ENCODE peak calls at places on chromosomes 16 and 17, in four cellular contexts. W is anterior cingulate cortex; D is stimulated activated naive B cell treated with anti-CD40 and anti-IgM and Interleukin-4, amounts not matched to agents 10 μg/mL and 1 μg/mL and 100 μg/mL, for 72 hours; N is left ventricle myocardium inferior. Y is an unnamed sample.

GRCh38 chr16:73483076-73483791 is 435.3 kb upstream of the ZFHX3 start:
- DNase-seq in W (no peak), D (no peak), N (no peak), Y (no peak)

GRCh38 chr16:66127459-66128362 is 238.8 kb upstream of the CDH5 start:
- DNase-seq in W (peak), D (no peak), N (no peak), Y (no peak)

GRCh38 chr17:33438136-33438535 is 145.0 kb upstream of the ASIC2 start:
- DNase-seq in W (no peak), D (no peak), N (no peak), Y (no peak)

GRCh38 chr17:81866440-81867122 is 4.6 kb downstream of the ARHGDIA start:
- DNase-seq in W (no peak), D (no peak), N (no peak), Y (no peak)

GRCh38 chr17:82883461-82884031 is 43.7 kb upstream of the ZNF750 start:
- DNase-seq in W (no peak), D (no peak), N (no peak), Y (no peak)

GRCh38 chr16:55116165-55116894 is 185.7 kb downstream of the IRX5 start:
- DNase-seq in W (no peak), D (no peak), N (no peak), Y (no peak)

GRCh38 chr17:45228121-45228941 is 6.6 kb downstream of the FMNL1 start:
- DNase-seq in W (no peak), D (peak), N (no peak), Y (no peak)

GRCh38 chr17:58527949-58528348 is 13.5 kb upstream of the MTMR4 start:
- DNase-seq in W (peak), D (no peak), N (no peak), Y (no peak)

GRCh38 chr17:16935241-16935663 is 36.7 kb downstream of the TNFRSF13B start:
- DNase-seq in W (no peak), D (no peak), N (peak), Y (no peak)

GRCh38 chr16:4271176-4272113 is 1.4 kb downstream of the TFAP4 start:
- DNase-seq in W (peak), D (peak), N (peak), Y (peak)

GRCh38 chr17:72972263-72972951 is 120.1 kb downstream of the SLC39A11 start:
- DNase-seq in W (no peak), D (no peak), N (no peak), Y (no peak)

GRCh38 chr16:27258241-27258734 is 10.3 kb downstream of the NSMCE1 start:
- DNase-seq in W (no peak), D (no peak), N (no peak), Y (no peak)

GRCh38 chr16:10964891-10965326 is 20.5 kb downstream of the CLEC16A start:
- DNase-seq in W (no peak), D (peak), N (no peak), Y (no peak)

GRCh38 chr17:81132197-81132540 is 33.1 kb upstream of the PVALEF start:
- DNase-seq in W (no peak), D (no peak), N (no peak), Y (no peak)

GRCh38 chr16:29915590-29916247 is 10.3 kb downstream of the KCTD13 start:
- DNase-seq in W (no peak), D (no peak), N (no peak), Y (no peak)

GRCh38 chr16:89827383-89828198 is 684 bp upstream of the SPIRE2 start:
- DNase-seq in W (peak), D (no peak), N (peak), Y (no peak)

GRCh38 chr17:16527298-16527697 is 35.3 kb upstream of the LRRC75A start:
- DNase-seq in W (no peak), D (no peak), N (no peak), Y (no peak)

GRCh38 chr17:19244796-19245195 is 7.6 kb downstream of the EPN2 start:
- DNase-seq in W (no peak), D (no peak), N (no peak), Y (no peak)

GRCh38 chr17:50129303-50129945 is 536 bp downstream of the SAMD14 start:
- DNase-seq in W (peak), D (no peak), N (no peak), Y (no peak)

GRCh38 chr17:77608431-77608830 is 350.1 kb upstream of the TNRC6C start:
- DNase-seq in W (no peak), D (no peak), N (no peak), Y (no peak)

GRCh38 chr17:53765609-53766008 is 57.1 kb upstream of the KIF2B start:
- DNase-seq in W (no peak), D (no peak), N (no peak), Y (no peak)

GRCh38 chr17:68036304-68037147 is 991 bp downstream of the KPNA2 start:
- DNase-seq in W (no peak), D (no peak), N (no peak), Y (peak)

GRCh38 chr16:3839402-3840184 is 40.9 kb downstream of the CREBBP start:
- DNase-seq in W (no peak), D (no peak), N (no peak), Y (no peak)

GRCh38 chr17:2542456-2542855 is 30.8 kb upstream of the METTL16 start:
- DNase-seq in W (peak), D (peak), N (no peak), Y (no peak)

GRCh38 chr16:30715777-30716445 is 16.9 kb downstream of the SRCAP start:
- DNase-seq in W (no peak), D (peak), N (no peak), Y (peak)

GRCh38 chr16:56971768-56972043 is 10.0 kb downstream of the CETP start:
- DNase-seq in W (no peak), D (no peak), N (no peak), Y (no peak)

GRCh38 chr17:14033166-14033565 is 36.1 kb upstream of the COX10 start:
- DNase-seq in W (no peak), D (no peak), N (no peak), Y (no peak)

GRCh38 chr16:84514874-84515835 is 10.7 kb upstream of the MEAK7 start:
- DNase-seq in W (no peak), D (peak), N (peak), Y (peak)

GRCh38 chr17:53313746-53314145 is 509.0 kb upstream of the KIF2B start:
- DNase-seq in W (no peak), D (no peak), N (no peak), Y (no peak)

GRCh38 chr16:27779719-27780161 is 229.8 kb downstream of the KATNIP start:
- DNase-seq in W (peak), D (no peak), N (no peak), Y (no peak)

GRCh38 chr16:70772493-70772892 is 28.5 kb downstream of the VAC14 start:
- DNase-seq in W (no peak), D (no peak), N (no peak), Y (no peak)

GRCh38 chr17:63621684-63622570 is at the start of gene MAP3K3:
- DNase-seq in W (peak), D (peak), N (peak), Y (peak)

GRCh38 chr16:65728172-65728571 is 606.3 kb upstream of the CDH11 start:
- DNase-seq in W (no peak), D (no peak), N (no peak), Y (no peak)

GRCh38 chr17:50626037-50626574 is 8.6 kb upstream of the ABCC3 start:
- DNase-seq in W (peak), D (peak), N (peak), Y (peak)